ENCODE peak calls at places on chromosomes 3 and 15, in six cellular contexts. One of them, this sample, is unnamed.

GRCh38 chr3:89697321-89697916 is 590.0 kb downstream of the EPHA3 start:
- DNase-seq in HCT116: no peak
- DNase-seq in neuronal stem cell: no peak
- DNase-seq in MM.1S: no peak
- DNase-seq in K562: no peak
- DNase-seq in fibroblast of lung: no peak
- DNase-seq in this sample: no peak

GRCh38 chr3:87268646-87269211 is 7.7 kb downstream of the POU1F1 start:
- DNase-seq in HCT116: no peak
- DNase-seq in neuronal stem cell: no peak
- DNase-seq in MM.1S: no peak
- DNase-seq in K562: no peak
- DNase-seq in fibroblast of lung: no peak
- DNase-seq in this sample: no peak

GRCh38 chr3:39491014-39491413 is 23.5 kb downstream of the MOBP start:
- DNase-seq in HCT116: no peak
- DNase-seq in neuronal stem cell: no peak
- DNase-seq in MM.1S: no peak
- DNase-seq in K562: no peak
- DNase-seq in fibroblast of lung: no peak
- DNase-seq in this sample: no peak

GRCh38 chr15:86034904-86035303 is 44.8 kb upstream of the AGBL1 start:
- DNase-seq in HCT116: no peak
- DNase-seq in neuronal stem cell: no peak
- DNase-seq in MM.1S: no peak
- DNase-seq in K562: no peak
- DNase-seq in fibroblast of lung: no peak
- DNase-seq in this sample: no peak

GRCh38 chr3:81910244-81910852 is 148.9 kb upstream of the GBE1 start:
- DNase-seq in HCT116: peak
- DNase-seq in neuronal stem cell: peak
- DNase-seq in MM.1S: peak
- DNase-seq in K562: peak
- DNase-seq in fibroblast of lung: peak
- DNase-seq in this sample: peak

GRCh38 chr15:85579957-85580694 is 199.7 kb downstream of the AKAP13 start:
- DNase-seq in HCT116: no peak
- DNase-seq in neuronal stem cell: no peak
- DNase-seq in MM.1S: no peak
- DNase-seq in K562: no peak
- DNase-seq in fibroblast of lung: peak
- DNase-seq in this sample: no peak

GRCh38 chr3:191378142-191378541 is 47.8 kb upstream of the UTS2B start:
- DNase-seq in HCT116: no peak
- DNase-seq in neuronal stem cell: no peak
- DNase-seq in MM.1S: peak
- DNase-seq in K562: no peak
- DNase-seq in fibroblast of lung: peak
- DNase-seq in this sample: no peak

GRCh38 chr3:146156060-146156459 is 4.9 kb downstream of the PLOD2 start:
- DNase-seq in HCT116: no peak
- DNase-seq in neuronal stem cell: no peak
- DNase-seq in MM.1S: no peak
- DNase-seq in K562: no peak
- DNase-seq in fibroblast of lung: no peak
- DNase-seq in this sample: no peak

GRCh38 chr3:195748661-195749060 is 27.9 kb downstream of the MUC20 start:
- DNase-seq in HCT116: no peak
- DNase-seq in neuronal stem cell: no peak
- DNase-seq in MM.1S: no peak
- DNase-seq in K562: no peak
- DNase-seq in fibroblast of lung: no peak
- DNase-seq in this sample: no peak

GRCh38 chr3:77325280-77325679 is 285.4 kb downstream of the ROBO2 start:
- DNase-seq in HCT116: no peak
- DNase-seq in neuronal stem cell: no peak
- DNase-seq in MM.1S: no peak
- DNase-seq in K562: no peak
- DNase-seq in fibroblast of lung: no peak
- DNase-seq in this sample: no peak

GRCh38 chr3:72163809-72164634 is 379.1 kb upstream of the PROK2 start:
- DNase-seq in HCT116: no peak
- DNase-seq in neuronal stem cell: no peak
- DNase-seq in MM.1S: peak
- DNase-seq in K562: peak
- DNase-seq in fibroblast of lung: no peak
- DNase-seq in this sample: peak

GRCh38 chr3:114307222-114307840 is 13.5 kb downstream of the TIGIT start:
- DNase-seq in HCT116: no peak
- DNase-seq in neuronal stem cell: no peak
- DNase-seq in MM.1S: no peak
- DNase-seq in K562: no peak
- DNase-seq in fibroblast of lung: no peak
- DNase-seq in this sample: no peak

GRCh38 chr3:194042947-194043346 is 93.0 kb upstream of the HES1 start:
- DNase-seq in HCT116: no peak
- DNase-seq in neuronal stem cell: no peak
- DNase-seq in MM.1S: no peak
- DNase-seq in K562: no peak
- DNase-seq in fibroblast of lung: peak
- DNase-seq in this sample: no peak

GRCh38 chr3:187678869-187679268 is 8.7 kb upstream of the SST start:
- DNase-seq in HCT116: peak
- DNase-seq in neuronal stem cell: peak
- DNase-seq in MM.1S: peak
- DNase-seq in K562: peak
- DNase-seq in fibroblast of lung: peak
- DNase-seq in this sample: peak

GRCh38 chr15:68484696-68485400 is 52.9 kb upstream of the ITGA11 start:
- DNase-seq in HCT116: no peak
- DNase-seq in neuronal stem cell: no peak
- DNase-seq in MM.1S: no peak
- DNase-seq in K562: no peak
- DNase-seq in fibroblast of lung: peak
- DNase-seq in this sample: no peak

GRCh38 chr3:13111874-13112520 is 38.8 kb upstream of the IQSEC1 start:
- DNase-seq in HCT116: no peak
- DNase-seq in neuronal stem cell: no peak
- DNase-seq in MM.1S: no peak
- DNase-seq in K562: no peak
- DNase-seq in fibroblast of lung: no peak
- DNase-seq in this sample: no peak

GRCh38 chr3:9340450-9341009 is 22.3 kb upstream of the THUMPD3 start:
- DNase-seq in HCT116: peak
- DNase-seq in neuronal stem cell: no peak
- DNase-seq in MM.1S: no peak
- DNase-seq in K562: no peak
- DNase-seq in fibroblast of lung: peak
- DNase-seq in this sample: no peak

GRCh38 chr15:69193948-69194827 is 33.8 kb downstream of the GLCE start:
- DNase-seq in HCT116: no peak
- DNase-seq in neuronal stem cell: no peak
- DNase-seq in MM.1S: no peak
- DNase-seq in K562: no peak
- DNase-seq in fibroblast of lung: peak
- DNase-seq in this sample: no peak

GRCh38 chr15:43085921-43086320 is 19.9 kb downstream of the UBR1 start:
- DNase-seq in HCT116: no peak
- DNase-seq in neuronal stem cell: no peak
- DNase-seq in MM.1S: no peak
- DNase-seq in K562: no peak
- DNase-seq in fibroblast of lung: peak
- DNase-seq in this sample: no peak

GRCh38 chr3:9809239-9809614 is 835 bp upstream of the TTLL3 start:
- DNase-seq in HCT116: no peak
- DNase-seq in neuronal stem cell: no peak
- DNase-seq in MM.1S: no peak
- DNase-seq in K562: no peak
- DNase-seq in fibroblast of lung: no peak
- DNase-seq in this sample: no peak

GRCh38 chr15:32641517-32642059 is at the start of gene SCG5:
- DNase-seq in HCT116: no peak
- DNase-seq in neuronal stem cell: peak
- DNase-seq in MM.1S: no peak
- DNase-seq in K562: peak
- DNase-seq in fibroblast of lung: peak
- DNase-seq in this sample: no peak

GRCh38 chr15:78635346-78635745 is 5.7 kb downstream of the CHRNB4 start:
- DNase-seq in HCT116: no peak
- DNase-seq in neuronal stem cell: no peak
- DNase-seq in MM.1S: no peak
- DNase-seq in K562: no peak
- DNase-seq in fibroblast of lung: no peak
- DNase-seq in this sample: no peak

GRCh38 chr15:100133001-100133400 is 208.8 kb downstream of the ADAMTS17 start:
- DNase-seq in HCT116: no peak
- DNase-seq in neuronal stem cell: no peak
- DNase-seq in MM.1S: no peak
- DNase-seq in K562: no peak
- DNase-seq in fibroblast of lung: no peak
- DNase-seq in this sample: peak

GRCh38 chr15:52288051-52288942 is 7.3 kb downstream of the MYO5C start:
- DNase-seq in HCT116: no peak
- DNase-seq in neuronal stem cell: no peak
- DNase-seq in MM.1S: no peak
- DNase-seq in K562: no peak
- DNase-seq in fibroblast of lung: peak
- DNase-seq in this sample: no peak

GRCh38 chr15:60000113-60000823 is 3.8 kb upstream of the FOXB1 start:
- DNase-seq in HCT116: no peak
- DNase-seq in neuronal stem cell: peak
- DNase-seq in MM.1S: no peak
- DNase-seq in K562: no peak
- DNase-seq in fibroblast of lung: no peak
- DNase-seq in this sample: no peak
- H3K9ac ChIP-seq in HCT116: no peak
- H3K9ac ChIP-seq in neuronal stem cell: no peak
- H3K9ac ChIP-seq in MM.1S: no peak
- H3K9ac ChIP-seq in K562: no peak
- H3K9ac ChIP-seq in fibroblast of lung: no peak
- H3K9ac ChIP-seq in this sample: no peak

GRCh38 chr15:66657062-66658020 is 44.7 kb upstream of the SMAD6 start:
- DNase-seq in HCT116: no peak
- DNase-seq in neuronal stem cell: peak
- DNase-seq in MM.1S: no peak
- DNase-seq in K562: no peak
- DNase-seq in fibroblast of lung: no peak
- DNase-seq in this sample: no peak

GRCh38 chr15:66655511-66655910 is 46.5 kb upstream of the SMAD6 start:
- DNase-seq in HCT116: no peak
- DNase-seq in neuronal stem cell: no peak
- DNase-seq in MM.1S: no peak
- DNase-seq in K562: no peak
- DNase-seq in fibroblast of lung: no peak
- DNase-seq in this sample: no peak

GRCh38 chr15:66654718-66655375 is 47.2 kb upstream of the SMAD6 start:
- DNase-seq in HCT116: no peak
- DNase-seq in neuronal stem cell: no peak
- DNase-seq in MM.1S: no peak
- DNase-seq in K562: peak
- DNase-seq in fibroblast of lung: peak
- DNase-seq in this sample: no peak

GRCh38 chr15:66658057-66658456 is 44.0 kb upstream of the SMAD6 start:
- DNase-seq in HCT116: no peak
- DNase-seq in neuronal stem cell: no peak
- DNase-seq in MM.1S: no peak
- DNase-seq in K562: no peak
- DNase-seq in fibroblast of lung: no peak
- DNase-seq in this sample: no peak

GRCh38 chr15:66655997-66656396 is 46.0 kb upstream of the SMAD6 start:
- DNase-seq in HCT116: no peak
- DNase-seq in neuronal stem cell: no peak
- DNase-seq in MM.1S: no peak
- DNase-seq in K562: no peak
- DNase-seq in fibroblast of lung: no peak
- DNase-seq in this sample: no peak
- H3K27ac ChIP-seq in HCT116: no peak
- H3K27ac ChIP-seq in neuronal stem cell: no peak
- H3K27ac ChIP-seq in MM.1S: no peak
- H3K27ac ChIP-seq in K562: peak
- H3K27ac ChIP-seq in fibroblast of lung: no peak
- H3K27ac ChIP-seq in this sample: no peak

GRCh38 chr3:66413151-66413751 is 87.6 kb downstream of the LRIG1 start:
- DNase-seq in HCT116: no peak
- DNase-seq in neuronal stem cell: no peak
- DNase-seq in MM.1S: no peak
- DNase-seq in K562: no peak
- DNase-seq in fibroblast of lung: peak
- DNase-seq in this sample: no peak
- H3K9ac ChIP-seq in HCT116: no peak
- H3K9ac ChIP-seq in neuronal stem cell: no peak
- H3K9ac ChIP-seq in MM.1S: no peak
- H3K9ac ChIP-seq in K562: no peak
- H3K9ac ChIP-seq in fibroblast of lung: no peak
- H3K9ac ChIP-seq in this sample: peak

GRCh38 chr3:38030126-38031021 is 932 bp upstream of the PLCD1 start:
- DNase-seq in HCT116: no peak
- DNase-seq in neuronal stem cell: no peak
- DNase-seq in MM.1S: no peak
- DNase-seq in K562: no peak
- DNase-seq in fibroblast of lung: no peak
- DNase-seq in this sample: no peak

GRCh38 chr3:38027466-38028465 is 1.7 kb downstream of the PLCD1 start:
- DNase-seq in HCT116: no peak
- DNase-seq in neuronal stem cell: no peak
- DNase-seq in MM.1S: no peak
- DNase-seq in K562: no peak
- DNase-seq in fibroblast of lung: no peak
- DNase-seq in this sample: no peak

GRCh38 chr3:38031022-38031994 is 1.9 kb upstream of the PLCD1 start:
- DNase-seq in HCT116: peak
- DNase-seq in neuronal stem cell: no peak
- DNase-seq in MM.1S: no peak
- DNase-seq in K562: no peak
- DNase-seq in fibroblast of lung: peak
- DNase-seq in this sample: no peak

GRCh38 chr3:38028621-38029361 is 651 bp downstream of the PLCD1 start:
- DNase-seq in HCT116: no peak
- DNase-seq in neuronal stem cell: peak
- DNase-seq in MM.1S: no peak
- DNase-seq in K562: no peak
- DNase-seq in fibroblast of lung: no peak
- DNase-seq in this sample: no peak

DNA sequence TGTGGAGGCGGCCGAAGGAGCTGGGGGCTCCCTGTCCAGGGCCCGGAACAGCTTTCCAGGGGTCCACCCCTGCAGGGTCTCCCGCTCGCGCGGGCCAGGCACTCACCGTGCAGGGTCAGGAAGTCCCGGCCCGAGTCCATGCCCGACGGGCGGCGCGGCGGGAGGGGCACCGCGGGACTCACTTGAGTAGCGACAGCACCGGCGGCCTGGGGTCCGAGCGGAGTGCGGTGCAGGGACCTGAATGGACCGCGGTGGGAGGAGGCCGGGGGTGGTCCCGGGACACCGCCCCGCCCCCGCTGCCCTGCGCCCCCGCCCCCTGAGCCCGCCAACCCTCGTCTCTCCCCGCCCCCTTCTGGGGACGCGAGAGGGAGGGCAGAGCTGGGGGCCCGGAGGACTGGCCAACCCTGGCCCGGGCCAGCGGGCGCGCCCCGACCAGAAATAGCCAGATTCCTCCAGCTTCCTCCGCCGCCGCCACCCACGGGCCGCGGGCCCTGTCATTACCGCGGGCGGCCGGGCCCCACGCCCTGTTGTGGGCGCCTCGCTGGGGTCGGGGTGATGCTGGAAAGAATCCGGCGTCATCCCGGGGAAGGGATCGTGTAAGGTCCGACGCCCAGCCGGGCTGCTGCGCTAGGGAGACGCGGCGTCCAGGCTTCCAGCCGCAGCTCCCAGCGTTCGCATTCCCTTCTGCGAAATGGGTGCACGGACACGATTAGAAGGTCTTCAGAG is at the start of gene PLCD1:
- DNase-seq in HCT116: no peak
- DNase-seq in neuronal stem cell: peak
- DNase-seq in MM.1S: no peak
- DNase-seq in K562: peak
- DNase-seq in fibroblast of lung: peak
- DNase-seq in this sample: no peak
- H3K27ac ChIP-seq in HCT116: peak
- H3K27ac ChIP-seq in neuronal stem cell: no peak
- H3K27ac ChIP-seq in MM.1S: no peak
- H3K27ac ChIP-seq in K562: no peak
- H3K27ac ChIP-seq in fibroblast of lung: peak
- H3K27ac ChIP-seq in this sample: no peak